ENCODE peak calls at places on chromosomes 1 and 21, in eight cellular contexts. E is pons; W is EL; M is LoVo; R is neural crest cell; Z is endothelial cell; Y is activated T-helper 1 cell treated with anti-CD3 and anti-CD28 coated beads, Interleukin-2, amount 50 U/mL, for 16 hours; U is DND-41. T is an unnamed sample.

GRCh38 chr1:24692351-24692980 is 49.4 kb downstream of the SRRM1 start:
- DNase-seq in E (no peak), W (no peak), M (no peak), R (no peak), Z (no peak), Y (no peak), U (no peak), T (no peak)

GRCh38 chr1:39902121-39902807 is 547 bp upstream of the MYCL start:
- DNase-seq in E (no peak), W (peak), M (peak), R (peak), Z (peak), Y (peak), U (peak), T (peak)

GRCh38 chr21:26148071-26148470 is 22.5 kb downstream of the APP start:
- DNase-seq in E (no peak), W (peak), M (no peak), R (no peak), Z (no peak), Y (no peak), U (peak), T (no peak)

GRCh38 chr21:42937960-42938580 is 12.6 kb upstream of the ERVH48-1 start:
- DNase-seq in E (no peak), W (no peak), M (no peak), R (no peak), Z (no peak), Y (no peak), U (no peak), T (no peak)

GRCh38 chr1:151611288-151611790 is 511 bp upstream of the SNX27 start:
- DNase-seq in E (peak), W (peak), M (no peak), R (no peak), Z (no peak), Y (no peak), U (no peak), T (no peak)

GRCh38 chr1:151990856-151991198 is 2.8 kb downstream of the S100A10 start:
- DNase-seq in E (peak), W (peak), M (peak), R (no peak), Z (no peak), Y (no peak), U (no peak), T (peak)

GRCh38 chr1:23456226-23456625 is 27.8 kb downstream of the ASAP3 start:
- DNase-seq in E (no peak), W (peak), M (no peak), R (no peak), Z (no peak), Y (no peak), U (no peak), T (no peak)

GRCh38 chr1:219324629-219325367 is 151.1 kb downstream of the LYPLAL1 start:
- DNase-seq in E (no peak), W (peak), M (peak), R (no peak), Z (no peak), Y (no peak), U (no peak), T (no peak)

GRCh38 chr1:35717911-35718476 is 690 bp downstream of the C1orf216 start:
- DNase-seq in E (peak), W (peak), M (peak), R (no peak), Z (peak), Y (no peak), U (peak), T (no peak)

GRCh38 chr1:61116421-61116820 is 34.1 kb downstream of the NFIA start:
- DNase-seq in E (no peak), W (no peak), M (peak), R (no peak), Z (no peak), Y (no peak), U (no peak), T (no peak)

GRCh38 chr1:19209439-19209989 is 552 bp downstream of the UBR4 start:
- DNase-seq in E (peak), W (peak), M (peak), R (no peak), Z (no peak), Y (peak), U (no peak), T (no peak)

GRCh38 chr1:43344267-43344666 is 6.6 kb downstream of the MPL start:
- DNase-seq in E (no peak), W (no peak), M (no peak), R (no peak), Z (no peak), Y (no peak), U (no peak), T (no peak)

GRCh38 chr1:101198842-101199636 is 37.8 kb upstream of the S1PR1 start:
- DNase-seq in E (no peak), W (no peak), M (no peak), R (no peak), Z (no peak), Y (no peak), U (no peak), T (no peak)

GRCh38 chr21:38439957-38440356 is 58.3 kb downstream of the ERG start:
- DNase-seq in E (no peak), W (no peak), M (no peak), R (no peak), Z (no peak), Y (no peak), U (no peak), T (no peak)

GRCh38 chr1:116375884-116376733 is 3.1 kb downstream of the ATP1A1 start:
- DNase-seq in E (peak), W (peak), M (peak), R (no peak), Z (no peak), Y (no peak), U (peak), T (no peak)

GRCh38 chr21:38905328-38905727 is 99.6 kb downstream of the ETS2 start:
- DNase-seq in E (no peak), W (no peak), M (no peak), R (no peak), Z (no peak), Y (no peak), U (no peak), T (no peak)

GRCh38 chr1:84254703-84255238 is 46.7 kb upstream of the SAMD13 start:
- DNase-seq in E (peak), W (no peak), M (peak), R (no peak), Z (no peak), Y (no peak), U (no peak), T (no peak)

GRCh38 chr1:234845097-234845660 is 235.2 kb upstream of the IRF2BP2 start:
- DNase-seq in E (no peak), W (no peak), M (no peak), R (no peak), Z (no peak), Y (no peak), U (peak), T (no peak)

GRCh38 chr1:118815909-118816308 is 172.2 kb downstream of the TBX15 start:
- DNase-seq in E (no peak), W (no peak), M (no peak), R (no peak), Z (no peak), Y (no peak), U (no peak), T (no peak)

GRCh38 chr1:165290143-165290542 is 66.4 kb downstream of the LMX1A start:
- DNase-seq in E (no peak), W (peak), M (no peak), R (no peak), Z (no peak), Y (no peak), U (no peak), T (no peak)

GRCh38 chr1:247243738-247244137 is 12.1 kb upstream of the VN1R5 start:
- DNase-seq in E (no peak), W (no peak), M (no peak), R (no peak), Z (no peak), Y (no peak), U (no peak), T (no peak)

GRCh38 chr1:203448521-203449061 is 27.0 kb upstream of the PRELP start:
- DNase-seq in E (no peak), W (no peak), M (no peak), R (no peak), Z (no peak), Y (no peak), U (no peak), T (no peak)

GRCh38 chr1:206469411-206469932 is 804 bp upstream of the IKBKE start:
- DNase-seq in E (no peak), W (no peak), M (peak), R (no peak), Z (no peak), Y (no peak), U (no peak), T (no peak)

GRCh38 chr21:20720623-20721022 is 277.6 kb upstream of the NCAM2 start:
- DNase-seq in E (no peak), W (no peak), M (no peak), R (no peak), Z (no peak), Y (no peak), U (no peak), T (no peak)

T was measured in mesothelial cell of epicardium.